ENCODE peak calls at places on chromosomes 11 and 22, in ten cellular contexts. H, I, G, J, L, S, C, R, W and M are unnamed samples. For H3K9me3, the result is how much of the 10 kb centered on the place peaks cover.

GRCh38 chr22:37842015-37842793 is 1.9 kb downstream of the ANKRD54 start:
- DNase-seq in H (no peak), I (no peak), G (no peak), J (no peak), L (no peak), S (no peak), C (no peak), R (no peak), W (no peak), M (no peak)

GRCh38 chr11:125062931-125063428 is at the start of gene SLC37A2:
- DNase-seq in H (peak), I (peak), G (peak), J (peak), L (peak), S (peak), C (peak), R (peak), W (peak), M (peak)

GRCh38 chr11:66335531-66336233 is 552 bp downstream of the RIN1 start:
- DNase-seq in H (peak), I (no peak), G (peak), J (no peak), L (peak), S (peak), C (peak), R (peak), W (no peak), M (no peak)

GRCh38 chr11:15893080-15893492 is 463.3 kb downstream of the SOX6 start:
- DNase-seq in H (peak), I (no peak), G (no peak), J (no peak), L (no peak), S (peak), C (no peak), R (no peak), W (no peak), M (peak)

GRCh38 chr11:1257366-1257765 is 34.5 kb downstream of the MUC5B start:
- DNase-seq in H (no peak), I (no peak), G (no peak), J (no peak), L (no peak), S (no peak), C (no peak), R (peak), W (no peak), M (no peak)

GRCh38 chr22:22735695-22736611 is 91.5 kb downstream of the GGTLC2 start:
- DNase-seq in H (no peak), I (no peak), G (no peak), J (no peak), L (no peak), S (no peak), C (no peak), R (no peak), W (no peak), M (no peak)

GRCh38 chr11:73085189-73085875 is 56.8 kb downstream of the FCHSD2 start:
- DNase-seq in H (peak), I (no peak), G (no peak), J (peak), L (no peak), S (no peak), C (no peak), R (no peak), W (no peak), M (no peak)

GRCh38 chr11:76626921-76627391 is 43.6 kb downstream of the LRRC32 start:
- DNase-seq in H (peak), I (no peak), G (no peak), J (no peak), L (no peak), S (no peak), C (no peak), R (no peak), W (no peak), M (no peak)

GRCh38 chr11:48081151-48082010 is 101.0 kb downstream of the PTPRJ start:
- DNase-seq in H (peak), I (no peak), G (no peak), J (peak), L (no peak), S (peak), C (no peak), R (no peak), W (peak), M (no peak)

GRCh38 chr22:37291559-37292298 is 9.4 kb downstream of the CYTH4 start:
- DNase-seq in H (no peak), I (no peak), G (no peak), J (no peak), L (no peak), S (no peak), C (no peak), R (no peak), W (no peak), M (no peak)

GRCh38 chr11:74702383-74703007 is 28.7 kb downstream of the CHRDL2 start:
- DNase-seq in H (peak), I (peak), G (peak), J (peak), L (peak), S (peak), C (peak), R (peak), W (no peak), M (peak)

GRCh38 chr11:1757861-1758610 is 5.7 kb downstream of the CTSD start:
- DNase-seq in H (no peak), I (no peak), G (no peak), J (no peak), L (no peak), S (no peak), C (no peak), R (peak), W (no peak), M (no peak)

GRCh38 chr11:122399375-122399774 is 256.1 kb upstream of the UBASH3B start:
- DNase-seq in H (no peak), I (no peak), G (no peak), J (no peak), L (no peak), S (no peak), C (no peak), R (no peak), W (no peak), M (no peak)

GRCh38 chr11:133705873-133706272 is 139.4 kb downstream of the SPATA19 start:
- DNase-seq in H (no peak), I (no peak), G (no peak), J (no peak), L (no peak), S (no peak), C (no peak), R (no peak), W (no peak), M (no peak)

GRCh38 chr11:10809373-10810199 is 860 bp upstream of the EIF4G2 start:
- DNase-seq in H (peak), I (peak), G (peak), J (peak), L (no peak), S (peak), C (peak), R (peak), W (peak), M (peak)

GRCh38 chr11:46335858-46336600 is 11.2 kb upstream of the DGKZ start:
- DNase-seq in H (no peak), I (no peak), G (no peak), J (no peak), L (no peak), S (no peak), C (peak), R (no peak), W (no peak), M (peak)

GRCh38 chr22:48576333-48577013 is 1251.2 kb downstream of the BRD1 start:
- DNase-seq in H (no peak), I (peak), G (peak), J (no peak), L (peak), S (no peak), C (peak), R (peak), W (no peak), M (peak)

GRCh38 chr11:43130616-43131015 is 181.2 kb upstream of the API5 start:
- DNase-seq in H (no peak), I (peak), G (peak), J (peak), L (peak), S (no peak), C (peak), R (no peak), W (no peak), M (peak)

GRCh38 chr22:21032037-21032842 is at the start of gene SLC7A4:
- DNase-seq in H (no peak), I (no peak), G (no peak), J (no peak), L (peak), S (no peak), C (peak), R (peak), W (no peak), M (no peak)

GRCh38 chr11:77136074-77136473 is 8.0 kb downstream of the MYO7A start:
- DNase-seq in H (peak), I (no peak), G (no peak), J (no peak), L (no peak), S (peak), C (no peak), R (no peak), W (no peak), M (no peak)

GRCh38 chr22:41417622-41418390 is 28.8 kb downstream of the TOB2 start:
- DNase-seq in H (no peak), I (no peak), G (no peak), J (peak), L (no peak), S (peak), C (no peak), R (peak), W (peak), M (no peak)

GRCh38 chr22:41911292-41911611 is 3.6 kb downstream of the SHISA8 start:
- DNase-seq in H (no peak), I (no peak), G (peak), J (no peak), L (no peak), S (no peak), C (peak), R (peak), W (no peak), M (no peak)

GRCh38 chr11:44006882-44007495 is 40.8 kb upstream of the ACCSL start:
- DNase-seq in H (no peak), I (no peak), G (peak), J (peak), L (peak), S (no peak), C (no peak), R (no peak), W (no peak), M (no peak)

GRCh38 chr11:124837491-124837856 is 27.8 kb upstream of the ROBO3 start:
- DNase-seq in H (peak), I (no peak), G (peak), J (peak), L (peak), S (peak), C (peak), R (no peak), W (no peak), M (peak)

GRCh38 chr11:116869610-116870009 is 32.2 kb upstream of the APOA1 start:
- DNase-seq in H (no peak), I (no peak), G (no peak), J (no peak), L (no peak), S (no peak), C (peak), R (no peak), W (no peak), M (no peak)

GRCh38 chr11:63243533-63243932 is at the start of gene SLC22A25:
- DNase-seq in H (no peak), I (no peak), G (no peak), J (no peak), L (no peak), S (no peak), C (no peak), R (no peak), W (no peak), M (no peak)

GRCh38 chr22:17884951-17885350 is 110.7 kb upstream of the BID start:
- DNase-seq in H (peak), I (no peak), G (no peak), J (no peak), L (no peak), S (no peak), C (no peak), R (no peak), W (no peak), M (no peak)

GRCh38 chr22:49996192-49996531 is 16.4 kb downstream of the IL17REL start:
- DNase-seq in H (no peak), I (no peak), G (no peak), J (no peak), L (no peak), S (no peak), C (no peak), R (no peak), W (no peak), M (no peak)

GRCh38 chr11:35165416-35166368 is 26.7 kb downstream of the CD44 start:
- DNase-seq in H (peak), I (no peak), G (no peak), J (peak), L (no peak), S (peak), C (peak), R (no peak), W (no peak), M (no peak)

GRCh38 chr11:35418282-35418846 is 994 bp downstream of the SLC1A2 start:
- DNase-seq in H (no peak), I (peak), G (peak), J (no peak), L (peak), S (no peak), C (peak), R (peak), W (no peak), M (no peak)

GRCh38 chr11:118608268-118609214 is 1.1 kb downstream of the PHLDB1 start:
- DNase-seq in H (peak), I (no peak), G (no peak), J (peak), L (peak), S (peak), C (peak), R (peak), W (peak), M (peak)

GRCh38 chr11:17384002-17384511 is 4.4 kb downstream of the KCNJ11 start:
- DNase-seq in H (peak), I (peak), G (peak), J (peak), L (peak), S (peak), C (peak), R (no peak), W (peak), M (peak)

GRCh38 chr11:75513250-75513649 is 12.5 kb downstream of the GDPD5 start:
- DNase-seq in H (peak), I (no peak), G (no peak), J (no peak), L (no peak), S (peak), C (no peak), R (no peak), W (no peak), M (no peak)

GRCh38 chr11:72443016-72443415 is 8.7 kb upstream of the CLPB start:
- DNase-seq in H (peak), I (no peak), G (no peak), J (no peak), L (no peak), S (peak), C (no peak), R (no peak), W (no peak), M (no peak)

GRCh38 chr11:98589975-98590374 is 430.8 kb upstream of the CNTN5 start:
- DNase-seq in H (no peak), I (no peak), G (no peak), J (no peak), L (no peak), S (no peak), C (no peak), R (no peak), W (no peak), M (no peak)

GRCh38 chr22:33006955-33007318 is 51.2 kb downstream of the SYN3 start:
- DNase-seq in H (no peak), I (no peak), G (no peak), J (no peak), L (no peak), S (no peak), C (no peak), R (no peak), W (no peak), M (no peak)

GRCh38 chr11:86800076-86800955 is at the start of gene PRSS23:
- DNase-seq in H (peak), I (peak), G (peak), J (peak), L (peak), S (peak), C (peak), R (peak), W (peak), M (peak)

DNA sequence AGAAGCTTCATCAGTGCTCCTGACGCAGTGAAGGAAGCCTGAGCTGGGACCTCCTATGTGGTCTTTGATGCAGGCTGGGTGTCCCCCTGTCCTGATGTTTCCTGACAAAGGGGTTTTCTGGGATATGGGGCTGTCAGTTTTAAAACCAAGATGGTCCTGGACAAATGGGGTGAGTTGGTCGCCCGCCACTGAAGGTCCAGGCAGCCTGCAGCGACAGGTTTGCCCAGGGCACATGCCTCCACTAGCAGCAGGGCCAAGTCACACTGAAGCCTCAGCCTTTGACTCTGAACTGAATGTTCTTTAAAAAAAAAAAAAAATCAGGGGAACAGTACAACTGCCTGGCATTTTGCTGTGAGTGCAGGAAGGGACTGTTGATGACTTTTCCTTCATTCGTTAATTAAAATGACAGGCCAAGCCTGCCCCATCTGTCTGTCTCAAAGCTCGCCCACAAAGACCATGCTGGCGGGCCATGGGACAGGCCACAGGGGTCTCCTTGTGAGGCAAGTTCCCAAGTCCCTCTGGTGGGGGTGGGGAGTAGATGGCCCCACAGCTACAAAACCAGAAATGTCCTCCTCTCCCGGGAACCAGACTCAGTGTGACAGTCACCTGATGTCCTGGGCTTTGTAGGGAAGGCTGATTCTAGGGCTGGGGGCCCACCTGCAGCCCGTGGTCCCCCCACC is 274.8 kb downstream of the CTTN start:
- DNase-seq in H (no peak), I (no peak), G (no peak), J (no peak), L (no peak), S (no peak), C (no peak), R (no peak), W (no peak), M (no peak)
- H3K9me3 ChIP-seq in H (under half), I (under half), G (under half), J (under half), L (under half), S (under half), C (under half), R (under half), W (under half), M (under half)

GRCh38 chr22:36206255-36206654 is 4.6 kb upstream of the APOL4 start:
- DNase-seq in H (no peak), I (no peak), G (no peak), J (no peak), L (no peak), S (no peak), C (no peak), R (no peak), W (no peak), M (no peak)

GRCh38 chr22:36211237-36211881 is 9.8 kb upstream of the APOL4 start:
- DNase-seq in H (peak), I (no peak), G (no peak), J (peak), L (no peak), S (peak), C (no peak), R (no peak), W (no peak), M (peak)

GRCh38 chr22:36212896-36213295 is 11.3 kb upstream of the APOL4 start:
- DNase-seq in H (no peak), I (no peak), G (no peak), J (no peak), L (no peak), S (no peak), C (no peak), R (no peak), W (no peak), M (no peak)

GRCh38 chr22:36208162-36208765 is 6.7 kb upstream of the APOL4 start:
- DNase-seq in H (no peak), I (no peak), G (no peak), J (no peak), L (no peak), S (no peak), C (no peak), R (no peak), W (no peak), M (no peak)

DNA sequence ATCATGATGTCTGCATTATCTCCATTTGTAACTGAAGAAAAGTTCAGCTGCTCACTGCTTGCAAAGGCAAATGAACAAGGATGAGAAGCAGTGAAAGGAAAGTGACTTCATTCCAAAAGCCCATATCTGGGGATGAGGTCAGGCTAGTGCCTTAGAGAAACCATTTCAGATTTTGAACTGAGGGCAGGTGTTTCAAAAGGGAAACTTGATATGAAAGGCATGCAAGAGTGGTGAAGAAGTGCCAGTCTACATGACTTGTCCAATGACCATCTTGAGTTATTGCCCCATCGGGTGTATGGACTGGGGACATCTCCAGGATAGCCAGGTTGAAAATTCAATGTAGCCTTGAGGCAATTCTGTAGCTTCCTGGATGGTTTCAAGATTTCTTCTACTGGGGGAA is 7.3 kb upstream of the APOL4 start:
- DNase-seq in H (no peak), I (no peak), G (no peak), J (no peak), L (no peak), S (no peak), C (no peak), R (no peak), W (no peak), M (no peak)
- H3K27ac ChIP-seq in H (no peak), I (no peak), G (no peak), J (no peak), L (no peak), S (no peak), C (no peak), R (no peak), W (no peak), M (no peak)

DNA sequence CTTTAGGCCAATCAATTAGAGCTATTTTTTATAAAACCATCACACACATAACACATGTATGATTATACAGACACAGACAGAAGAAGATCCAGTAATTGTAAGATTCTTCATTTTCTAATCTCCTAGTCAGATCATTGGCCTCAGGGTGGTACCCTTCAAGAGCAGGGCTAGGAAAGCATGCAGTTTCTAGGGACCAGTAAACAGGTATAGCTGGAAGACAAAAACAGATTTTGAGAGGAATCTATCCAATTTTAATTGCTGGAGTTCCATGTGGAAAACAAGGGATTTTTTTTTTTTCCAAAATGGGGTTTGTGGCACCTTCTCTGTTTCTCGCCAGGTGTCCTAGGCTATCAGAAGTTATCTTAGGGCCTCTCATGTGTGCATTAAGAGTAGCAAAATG is 29.6 kb downstream of the METTL15 start:
- DNase-seq in H (no peak), I (no peak), G (no peak), J (no peak), L (no peak), S (no peak), C (no peak), R (no peak), W (no peak), M (no peak)
- H3K9me3 ChIP-seq in H (under half), I (half or more), G (under half), J (under half), L (under half), S (under half), C (under half), R (under half), W (under half), M (half or more)

GRCh38 chr11:64745523-64746328 is 1.8 kb upstream of the RASGRP2 start:
- DNase-seq in H (peak), I (peak), G (peak), J (peak), L (peak), S (peak), C (peak), R (peak), W (peak), M (peak)
- H3K27ac ChIP-seq in H (no peak), I (no peak), G (no peak), J (peak), L (peak), S (no peak), C (no peak), R (peak), W (peak), M (no peak)